ENCODE peak calls at places on chromosome 4, in four cellular contexts. E is COLO829, L is AG10803, Q is NCI-H2029 treated with DMSO at 0.1 percent for 48 hours. N is an unnamed sample.
A peak's percentile ranks its signal among the peaks of the same experiment; 100 is the strongest.

GRCh38 chr4:74005528-74005927 is 7.1 kb upstream of the CXCL5 start:
- DNase-seq in E (no peak), L (no peak), Q (no peak), N (no peak)

GRCh38 chr4:40910706-40911105 is 161.0 kb downstream of the NSUN7 start:
- DNase-seq in E (no peak), L (no peak), Q (no peak), N (no peak)

GRCh38 chr4:99447079-99447478 is 11.9 kb upstream of the ADH7 start:
- DNase-seq in E (no peak), L (peak; percentile 64), Q (no peak), N (no peak)

GRCh38 chr4:169440446-169440845 is 169.7 kb upstream of the SH3RF1 start:
- DNase-seq in E (no peak), L (no peak), Q (no peak), N (peak; percentile 40)

GRCh38 chr4:113553082-113553481 is 208.5 kb downstream of the CAMK2D start:
- DNase-seq in E (no peak), L (no peak), Q (no peak), N (no peak)

GRCh38 chr4:184851200-184851541 is 25.4 kb upstream of the ACSL1 start:
- DNase-seq in E (no peak), L (no peak), Q (no peak), N (no peak)

GRCh38 chr4:151950993-151951726 is 190.4 kb upstream of the GATB start:
- DNase-seq in E (no peak), L (peak; percentile 3), Q (no peak), N (no peak)

GRCh38 chr4:4659871-4660651 is 118.2 kb upstream of the STX18 start:
- DNase-seq in E (no peak), L (peak; percentile 93), Q (no peak), N (peak; percentile 97)

GRCh38 chr4:145760176-145760575 is 80.2 kb downstream of the C4orf51 start:
- DNase-seq in E (no peak), L (no peak), Q (no peak), N (no peak)

GRCh38 chr4:175770555-175770954 is 41.5 kb downstream of the GPM6A start:
- DNase-seq in E (no peak), L (peak; percentile 11), Q (no peak), N (no peak)

N was measured in astrocyte of the cerebellum.